ENCODE peak calls at places on chromosomes 12 and 14, in six cellular contexts. One of them, this sample, is unnamed.

GRCh38 chr14:72788972-72789728 is 104.8 kb downstream of the DPF3 start:
- DNase-seq in left lung: no peak
- DNase-seq in astrocyte of the spinal cord: no peak
- DNase-seq in stomach: no peak
- DNase-seq in transverse colon: no peak
- DNase-seq in OCI-LY7: no peak
- DNase-seq in this sample: peak

GRCh38 chr12:13489246-13489645 is 292.7 kb downstream of the EMP1 start:
- DNase-seq in transverse colon: no peak
- DNase-seq in OCI-LY7: no peak
- DNase-seq in astrocyte of the spinal cord: no peak
- DNase-seq in left lung: no peak
- DNase-seq in stomach: no peak
- DNase-seq in this sample: no peak

GRCh38 chr14:102622262-102622885 is 29.9 kb downstream of the RCOR1 start:
- DNase-seq in transverse colon: peak
- DNase-seq in left lung: no peak
- DNase-seq in OCI-LY7: no peak
- DNase-seq in stomach: no peak
- DNase-seq in astrocyte of the spinal cord: no peak
- DNase-seq in this sample: peak

GRCh38 chr14:88613552-88614010 is 50.7 kb downstream of the ZC3H14 start:
- DNase-seq in astrocyte of the spinal cord: peak
- DNase-seq in transverse colon: no peak
- DNase-seq in left lung: no peak
- DNase-seq in stomach: peak
- DNase-seq in OCI-LY7: no peak
- DNase-seq in this sample: peak

GRCh38 chr12:12278899-12279298 is 12.1 kb upstream of the LRP6 start:
- DNase-seq in stomach: no peak
- DNase-seq in OCI-LY7: no peak
- DNase-seq in astrocyte of the spinal cord: peak
- DNase-seq in left lung: no peak
- DNase-seq in transverse colon: no peak
- DNase-seq in this sample: peak

GRCh38 chr14:89607453-89607852 is 190.4 kb upstream of the FOXN3 start:
- DNase-seq in left lung: no peak
- DNase-seq in transverse colon: no peak
- DNase-seq in OCI-LY7: no peak
- DNase-seq in stomach: no peak
- DNase-seq in astrocyte of the spinal cord: no peak
- DNase-seq in this sample: no peak

GRCh38 chr12:105053116-105053572 is 31.1 kb downstream of the ALDH1L2 start:
- DNase-seq in stomach: peak
- DNase-seq in left lung: no peak
- DNase-seq in astrocyte of the spinal cord: peak
- DNase-seq in transverse colon: peak
- DNase-seq in OCI-LY7: peak
- DNase-seq in this sample: peak

GRCh38 chr12:18861287-18861858 is 123.5 kb downstream of the CAPZA3 start:
- DNase-seq in astrocyte of the spinal cord: peak
- DNase-seq in left lung: no peak
- DNase-seq in OCI-LY7: peak
- DNase-seq in stomach: no peak
- DNase-seq in transverse colon: no peak
- DNase-seq in this sample: peak

GRCh38 chr12:106764738-106765137 is 9.7 kb upstream of the RIC8B start:
- DNase-seq in astrocyte of the spinal cord: no peak
- DNase-seq in stomach: no peak
- DNase-seq in transverse colon: no peak
- DNase-seq in OCI-LY7: no peak
- DNase-seq in left lung: no peak
- DNase-seq in this sample: no peak

GRCh38 chr12:122721057-122721545 is 4.5 kb upstream of the HCAR3 start:
- DNase-seq in transverse colon: no peak
- DNase-seq in astrocyte of the spinal cord: peak
- DNase-seq in OCI-LY7: no peak
- DNase-seq in left lung: no peak
- DNase-seq in stomach: no peak
- DNase-seq in this sample: peak

GRCh38 chr12:132291402-132292175 is 37.8 kb downstream of the GALNT9 start:
- DNase-seq in transverse colon: no peak
- DNase-seq in astrocyte of the spinal cord: no peak
- DNase-seq in stomach: no peak
- DNase-seq in OCI-LY7: no peak
- DNase-seq in left lung: peak
- DNase-seq in this sample: no peak

GRCh38 chr14:49456589-49456988 is 129.6 kb downstream of the RPS29 start:
- DNase-seq in OCI-LY7: no peak
- DNase-seq in stomach: no peak
- DNase-seq in astrocyte of the spinal cord: no peak
- DNase-seq in transverse colon: no peak
- DNase-seq in left lung: no peak
- DNase-seq in this sample: no peak

GRCh38 chr12:122730215-122731014 is at the start of gene HCAR1:
- DNase-seq in astrocyte of the spinal cord: peak
- DNase-seq in stomach: peak
- DNase-seq in OCI-LY7: no peak
- DNase-seq in transverse colon: no peak
- DNase-seq in left lung: no peak
- DNase-seq in this sample: peak

GRCh38 chr12:4910502-4911315 is 1.0 kb downstream of the KCNA1 start:
- DNase-seq in astrocyte of the spinal cord: no peak
- DNase-seq in stomach: no peak
- DNase-seq in OCI-LY7: no peak
- DNase-seq in left lung: no peak
- DNase-seq in transverse colon: no peak
- DNase-seq in this sample: peak

GRCh38 chr12:114408881-114409795 is 3.2 kb upstream of the TBX5 start:
- DNase-seq in astrocyte of the spinal cord: no peak
- DNase-seq in transverse colon: no peak
- DNase-seq in left lung: no peak
- DNase-seq in stomach: no peak
- DNase-seq in OCI-LY7: no peak
- DNase-seq in this sample: no peak

GRCh38 chr12:54006700-54007220 is 2.0 kb upstream of the HOXC8 start:
- DNase-seq in astrocyte of the spinal cord: no peak
- DNase-seq in stomach: no peak
- DNase-seq in left lung: no peak
- DNase-seq in OCI-LY7: no peak
- DNase-seq in transverse colon: no peak
- DNase-seq in this sample: no peak

GRCh38 chr12:54004063-54004840 is 4.3 kb downstream of the HOXC9 start:
- DNase-seq in OCI-LY7: no peak
- DNase-seq in stomach: no peak
- DNase-seq in astrocyte of the spinal cord: no peak
- DNase-seq in transverse colon: no peak
- DNase-seq in left lung: no peak
- DNase-seq in this sample: no peak

GRCh38 chr12:54004841-54005530 is 3.8 kb upstream of the HOXC8 start:
- DNase-seq in astrocyte of the spinal cord: no peak
- DNase-seq in transverse colon: no peak
- DNase-seq in OCI-LY7: no peak
- DNase-seq in stomach: no peak
- DNase-seq in left lung: no peak
- DNase-seq in this sample: no peak

GRCh38 chr12:54005853-54006699 is 2.7 kb upstream of the HOXC8 start:
- DNase-seq in astrocyte of the spinal cord: peak
- DNase-seq in OCI-LY7: peak
- DNase-seq in transverse colon: peak
- DNase-seq in left lung: peak
- DNase-seq in stomach: peak
- DNase-seq in this sample: peak

GRCh38 chr12:54005531-54005852 is 3.3 kb upstream of the HOXC8 start:
- DNase-seq in left lung: no peak
- DNase-seq in transverse colon: no peak
- DNase-seq in OCI-LY7: no peak
- DNase-seq in astrocyte of the spinal cord: no peak
- DNase-seq in stomach: no peak
- DNase-seq in this sample: no peak
- H3K4me3 ChIP-seq in left lung: no peak
- H3K4me3 ChIP-seq in transverse colon: no peak
- H3K4me3 ChIP-seq in OCI-LY7: no peak
- H3K4me3 ChIP-seq in astrocyte of the spinal cord: no peak
- H3K4me3 ChIP-seq in stomach: no peak
- H3K4me3 ChIP-seq in this sample: no peak

DNA sequence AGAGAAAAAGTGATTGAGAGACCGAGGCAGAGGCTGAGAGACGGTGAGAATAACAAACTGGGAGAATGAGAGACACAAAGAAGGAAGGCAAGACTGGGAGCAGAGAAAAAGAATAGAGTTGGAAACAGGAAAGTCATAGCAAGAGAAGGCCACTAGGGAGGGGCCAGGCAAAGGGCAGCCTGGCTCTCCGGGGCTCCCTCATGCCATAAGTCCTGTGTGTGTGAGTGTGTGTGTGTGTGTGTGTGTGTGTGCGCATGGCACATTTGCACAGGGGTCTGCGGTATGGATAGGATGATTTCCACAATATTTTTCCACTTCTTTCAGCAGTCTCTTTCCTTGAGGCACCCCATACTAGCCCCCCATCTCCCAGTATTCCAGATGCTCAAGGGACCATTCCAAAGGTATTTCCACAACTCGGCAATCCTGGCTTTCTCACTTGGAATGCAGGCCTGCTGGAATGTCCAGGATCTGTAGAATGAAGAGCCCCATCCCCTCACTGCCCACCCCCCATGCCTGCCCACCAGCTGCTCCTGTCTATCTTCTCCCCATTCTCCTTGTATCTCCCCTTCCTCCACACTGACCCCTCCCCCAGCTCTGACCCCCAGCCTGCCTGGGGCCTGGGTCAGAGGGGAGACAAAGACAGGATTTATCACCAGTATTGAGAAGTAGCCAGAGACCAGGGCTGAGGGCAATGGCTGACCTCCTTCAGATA is 9.0 kb downstream of the GPR84 start:
- DNase-seq in transverse colon: no peak
- DNase-seq in left lung: no peak
- DNase-seq in astrocyte of the spinal cord: no peak
- DNase-seq in OCI-LY7: no peak
- DNase-seq in stomach: no peak
- DNase-seq in this sample: no peak
- TF ChIP-seq CTCF in transverse colon: no peak
- TF ChIP-seq CTCF in left lung: no peak
- TF ChIP-seq CTCF in astrocyte of the spinal cord: peak
- TF ChIP-seq CTCF in OCI-LY7: no peak
- TF ChIP-seq CTCF in stomach: no peak
- TF ChIP-seq CTCF in this sample: no peak

DNA sequence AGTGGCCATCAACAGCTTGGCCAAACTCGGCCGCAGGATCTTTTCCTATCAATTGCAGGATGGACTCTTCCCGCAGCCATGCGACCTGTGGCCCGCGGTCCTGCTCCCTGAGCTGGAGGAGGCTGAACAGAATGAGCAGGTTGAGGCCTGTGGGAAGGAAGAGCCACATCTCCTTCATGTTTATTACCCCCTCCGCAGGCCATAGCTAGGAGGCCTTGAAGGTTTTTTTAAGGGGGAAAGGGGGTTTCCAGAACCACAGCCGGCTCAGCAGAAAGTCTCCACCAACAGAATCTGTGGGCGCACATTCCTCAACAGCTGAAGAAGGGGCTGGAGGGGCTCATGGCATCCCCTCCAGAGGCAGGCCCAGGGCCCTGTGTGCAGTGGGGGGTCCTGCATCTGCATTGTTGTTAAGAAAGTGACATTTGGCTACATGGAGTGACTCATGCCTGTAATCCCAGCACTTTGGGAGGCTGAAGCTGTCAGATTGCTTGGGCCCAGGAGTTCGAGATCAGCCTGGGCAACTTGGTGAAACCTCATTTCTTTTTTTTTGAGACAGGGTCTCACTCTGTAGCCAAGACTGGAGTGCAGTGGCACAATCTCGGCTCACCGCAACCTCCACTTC is 25.2 kb upstream of the PPP1R13B start:
- DNase-seq in transverse colon: no peak
- DNase-seq in OCI-LY7: peak
- DNase-seq in astrocyte of the spinal cord: no peak
- DNase-seq in left lung: no peak
- DNase-seq in stomach: no peak
- DNase-seq in this sample: peak
- H3K4me3 ChIP-seq in transverse colon: peak
- H3K4me3 ChIP-seq in OCI-LY7: peak
- H3K4me3 ChIP-seq in astrocyte of the spinal cord: no peak
- H3K4me3 ChIP-seq in left lung: peak
- H3K4me3 ChIP-seq in stomach: peak
- H3K4me3 ChIP-seq in this sample: peak

GRCh38 chr14:99351166-99352007 is 79.4 kb upstream of the BCL11B start:
- DNase-seq in astrocyte of the spinal cord: no peak
- DNase-seq in stomach: no peak
- DNase-seq in transverse colon: no peak
- DNase-seq in OCI-LY7: no peak
- DNase-seq in left lung: no peak
- DNase-seq in this sample: no peak
- TF ChIP-seq CTCF in astrocyte of the spinal cord: no peak
- TF ChIP-seq CTCF in stomach: no peak
- TF ChIP-seq CTCF in transverse colon: no peak
- TF ChIP-seq CTCF in OCI-LY7: peak
- TF ChIP-seq CTCF in left lung: no peak
- TF ChIP-seq CTCF in this sample: no peak

DNA sequence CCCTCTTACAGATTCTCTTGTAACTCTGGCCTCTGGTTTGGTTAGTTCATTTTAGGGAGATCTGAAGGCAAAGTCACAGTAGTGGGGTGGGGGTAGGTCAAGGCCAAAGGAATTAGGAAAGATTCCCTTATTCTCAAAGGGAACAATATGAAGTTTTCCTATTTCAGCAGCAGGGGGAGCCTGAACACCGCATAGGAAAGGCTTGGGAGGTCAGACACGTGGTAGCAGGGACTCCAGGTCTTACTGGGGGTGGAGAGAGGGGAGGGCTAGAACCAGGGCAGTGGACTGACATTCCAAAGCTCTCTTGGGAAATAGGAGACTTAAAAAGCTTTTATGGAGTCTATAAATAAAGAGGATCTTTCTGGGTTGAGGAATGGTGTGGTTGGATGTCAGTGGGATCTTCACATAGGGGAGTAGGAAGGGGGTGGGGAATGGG is 1.3 kb downstream of the ZC3H10 start:
- DNase-seq in stomach: peak
- DNase-seq in OCI-LY7: peak
- DNase-seq in left lung: no peak
- DNase-seq in transverse colon: peak
- DNase-seq in astrocyte of the spinal cord: peak
- DNase-seq in this sample: peak
- H3K4me3 ChIP-seq in stomach: peak
- H3K4me3 ChIP-seq in OCI-LY7: peak
- H3K4me3 ChIP-seq in left lung: no peak
- H3K4me3 ChIP-seq in transverse colon: no peak
- H3K4me3 ChIP-seq in astrocyte of the spinal cord: no peak
- H3K4me3 ChIP-seq in this sample: peak